ENCODE peak calls at places on chromosomes 1 and 21, in seven cellular contexts. E is cardiac fibroblast, H is Peyer's patch, D is neural progenitor cell, O is pancreas, J is fibroblast of villous mesenchyme, F is lung. W is an unnamed sample.

GRCh38 chr1:46407636-46408035 is 13.5 kb downstream of the FAAH start:
- DNase-seq in F (no peak), E (no peak), J (no peak), O (no peak), D (no peak), H (no peak), W (no peak)

GRCh38 chr1:208747979-208748378 is 503.8 kb upstream of the PLXNA2 start:
- DNase-seq in O (no peak), F (no peak), E (no peak), D (no peak), H (no peak), J (no peak), W (no peak)

GRCh38 chr1:168443899-168444298 is 99.9 kb downstream of the XCL2 start:
- DNase-seq in D (no peak), H (no peak), O (no peak), E (no peak), F (no peak), J (no peak), W (no peak)

GRCh38 chr21:38349111-38349746 is 92.4 kb downstream of the KCNJ15 start:
- DNase-seq in F (no peak), D (no peak), J (peak), E (peak), H (no peak), O (no peak), W (no peak)

GRCh38 chr1:8293141-8293540 is 24.8 kb upstream of the SLC45A1 start:
- DNase-seq in F (peak), D (no peak), O (no peak), J (no peak), H (peak), E (no peak), W (no peak)

GRCh38 chr1:53349968-53350852 is 22.3 kb upstream of the LRP8 start:
- DNase-seq in O (no peak), H (peak), J (no peak), D (no peak), E (no peak), F (no peak), W (no peak)

GRCh38 chr1:3465935-3466321 is 11.5 kb downstream of the ARHGEF16 start:
- DNase-seq in D (no peak), O (no peak), E (no peak), H (no peak), J (no peak), F (no peak), W (no peak)

GRCh38 chr1:78096976-78097375 is 51.2 kb downstream of the GIPC2 start:
- DNase-seq in F (no peak), E (peak), D (no peak), O (no peak), H (no peak), J (no peak), W (no peak)

GRCh38 chr1:178723541-178723940 is 1.5 kb upstream of the RALGPS2 start:
- DNase-seq in J (no peak), E (peak), D (no peak), F (no peak), O (no peak), H (no peak), W (no peak)

GRCh38 chr21:46295996-46296752 is 10.0 kb downstream of the YBEY start:
- DNase-seq in F (no peak), J (peak), D (no peak), O (peak), H (peak), E (peak), W (peak)

GRCh38 chr1:176735201-176735600 is 272.2 kb downstream of the PAPPA2 start:
- DNase-seq in O (no peak), E (no peak), H (no peak), J (no peak), D (no peak), F (no peak), W (no peak)

GRCh38 chr1:112909847-112910246 is 46.1 kb downstream of the SLC16A1 start:
- DNase-seq in F (no peak), D (no peak), O (no peak), H (no peak), J (no peak), E (no peak), W (no peak)

GRCh38 chr1:151980287-151981177 is 13.1 kb downstream of the S100A10 start:
- DNase-seq in D (no peak), H (no peak), O (no peak), E (peak), F (no peak), J (peak), W (peak)

GRCh38 chr1:235817101-235817725 is 49.5 kb downstream of the LYST start:
- DNase-seq in H (no peak), F (no peak), J (no peak), D (no peak), E (no peak), O (no peak), W (no peak)

GRCh38 chr1:221715321-221716169 is 26.3 kb downstream of the DUSP10 start:
- DNase-seq in J (peak), E (peak), F (no peak), D (peak), O (peak), H (no peak), W (no peak)

GRCh38 chr1:186465956-186466355 is 5.0 kb upstream of the PDC start:
- DNase-seq in O (no peak), E (no peak), D (no peak), F (no peak), J (no peak), H (no peak), W (no peak)

GRCh38 chr1:5647226-5647625 is 345.0 kb downstream of the NPHP4 start:
- DNase-seq in J (no peak), O (no peak), D (no peak), H (no peak), F (no peak), E (no peak), W (no peak)

GRCh38 chr1:165857046-165857801 is 29.8 kb downstream of the UCK2 start:
- DNase-seq in O (no peak), F (no peak), D (no peak), E (peak), H (no peak), J (no peak), W (no peak)

GRCh38 chr1:101833312-101833711 is 163.4 kb downstream of the OLFM3 start:
- DNase-seq in F (no peak), E (no peak), H (no peak), D (no peak), O (no peak), J (no peak), W (no peak)

GRCh38 chr1:64038119-64038518 is 165.3 kb upstream of the UBE2U start:
- DNase-seq in F (no peak), O (no peak), J (peak), H (no peak), E (no peak), D (no peak), W (no peak)

DNA sequence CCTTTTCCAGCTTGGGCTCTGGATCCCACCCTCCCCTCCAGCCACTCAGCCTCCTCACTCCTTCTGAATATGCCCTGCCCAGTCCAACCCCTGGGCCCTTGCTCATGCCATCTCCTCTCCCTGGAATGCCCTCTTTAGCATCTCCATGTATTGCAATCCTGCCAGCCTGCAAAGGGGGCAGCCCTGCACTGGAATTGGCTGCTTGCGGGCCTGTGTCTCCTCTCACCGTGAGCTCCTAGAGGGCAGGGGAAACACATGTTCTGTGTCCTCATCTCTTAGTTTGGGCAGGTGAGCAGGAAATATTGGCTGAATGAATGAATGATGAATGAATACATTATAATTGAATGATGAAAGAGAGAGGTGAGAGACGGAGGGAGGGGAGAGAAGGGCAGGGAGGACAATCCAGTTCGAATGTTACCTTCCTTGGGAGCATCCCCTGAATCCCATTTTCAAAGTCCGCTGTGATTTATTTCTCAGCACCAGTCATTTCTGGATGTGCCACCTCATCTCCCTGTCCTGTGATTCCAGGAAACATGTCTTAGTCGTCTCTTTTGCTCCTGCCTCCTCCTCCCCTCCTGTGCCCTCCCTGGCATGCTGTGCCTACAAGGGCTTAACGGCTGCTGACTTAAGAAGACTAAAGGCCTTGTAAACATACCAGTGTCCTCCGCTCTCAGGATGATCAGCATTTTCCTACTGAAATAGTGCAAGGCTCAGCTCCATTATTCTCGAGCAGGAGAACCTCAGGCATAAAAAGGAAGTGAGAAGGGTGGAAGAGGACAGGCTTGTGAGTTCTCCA is 61.4 kb upstream of the RUNX3 start:
- DNase-seq in F (no peak), E (no peak), H (no peak), J (no peak), D (no peak), O (no peak), W (no peak)
- H3K4me3 ChIP-seq in F (no peak), E (no peak), H (no peak), J (no peak), D (no peak), O (no peak), W (no peak)

GRCh38 chr21:41316641-41317392 is at the start of gene FAM3B:
- DNase-seq in E (no peak), O (peak), J (no peak), F (peak), H (peak), D (peak), W (no peak)
- H3K4me3 ChIP-seq in E (no peak), O (peak), J (no peak), F (peak), H (peak), D (peak), W (peak)

DNA sequence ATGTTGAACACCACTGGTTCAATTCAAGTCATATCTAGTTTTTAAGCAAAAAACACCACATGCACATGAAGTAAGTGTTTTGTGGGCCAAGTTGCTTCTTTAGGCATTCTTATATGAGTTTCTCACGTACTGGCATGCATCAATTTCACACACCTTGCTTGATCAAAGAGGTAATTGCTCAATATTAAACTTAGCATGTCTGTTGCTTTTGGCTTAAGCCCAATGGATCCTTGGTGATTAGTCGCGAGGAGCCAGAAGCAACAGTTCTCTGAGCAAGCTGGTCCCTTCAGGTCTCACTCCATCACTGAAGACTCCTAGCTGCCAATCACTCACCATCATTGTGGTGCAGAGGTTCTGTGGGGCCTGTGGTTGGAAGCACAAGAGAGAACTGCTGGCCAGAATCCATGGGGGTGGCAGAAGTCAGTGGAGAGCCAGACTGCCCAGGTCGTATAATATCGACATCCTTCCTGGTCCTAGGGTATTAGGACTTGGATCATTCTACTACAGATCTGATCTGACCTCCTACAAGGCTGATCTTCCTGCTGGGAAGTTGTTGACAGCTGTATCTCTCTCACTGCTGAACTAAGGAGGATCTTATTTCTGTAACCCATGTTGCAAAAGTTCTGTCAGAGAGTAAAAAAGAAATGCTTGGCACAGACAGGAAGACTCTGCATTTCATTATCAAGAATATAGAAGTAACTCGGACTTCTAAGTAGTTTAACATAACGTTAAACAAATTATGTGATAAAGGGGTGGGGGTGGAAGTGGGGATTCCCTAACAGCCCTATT is 140.5 kb downstream of the NTPCR start:
- DNase-seq in H (no peak), D (no peak), O (no peak), F (no peak), J (no peak), E (no peak), W (no peak)
- H3K4me3 ChIP-seq in H (no peak), D (no peak), O (no peak), F (no peak), J (no peak), E (no peak), W (no peak)

GRCh38 chr1:242523968-242524570 is 428 bp downstream of the PLD5 start:
- DNase-seq in O (peak), F (no peak), H (peak), E (peak), D (peak), J (peak), W (no peak)
- H3K4me3 ChIP-seq in O (peak), F (no peak), H (peak), E (peak), D (peak), J (no peak), W (peak)

GRCh38 chr1:115643636-115644035 is 1.9 kb downstream of the VANGL1 start:
- DNase-seq in J (no peak), D (no peak), O (no peak), E (no peak), H (no peak), F (no peak), W (no peak)
- H3K4me3 ChIP-seq in J (no peak), D (peak), O (no peak), E (no peak), H (no peak), F (no peak), W (no peak)

DNA sequence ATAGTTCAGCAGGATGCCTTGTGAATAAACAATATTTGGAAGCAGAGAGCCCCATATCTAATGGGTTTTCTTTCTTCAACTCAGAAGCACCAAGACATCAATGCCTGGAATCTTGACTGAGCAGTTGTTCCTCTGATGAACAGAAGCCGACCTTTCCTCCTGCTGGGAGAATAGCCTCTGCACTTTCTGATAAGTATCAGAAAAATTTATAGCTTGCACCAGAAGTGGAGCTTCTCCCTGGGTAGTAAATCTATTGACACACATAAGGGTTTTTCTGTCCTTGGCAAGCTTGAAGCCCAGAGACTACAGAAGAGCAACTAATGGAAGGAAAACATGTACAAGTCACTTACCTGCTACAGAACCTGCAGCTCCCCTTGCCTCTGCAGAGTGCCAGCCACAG is 36.8 kb upstream of the PLPPR4 start:
- DNase-seq in J (peak), E (no peak), F (no peak), H (no peak), O (no peak), D (no peak), W (no peak)
- H3K4me3 ChIP-seq in J (no peak), E (no peak), F (no peak), H (no peak), O (no peak), D (no peak), W (no peak)